ENCODE peak calls at places on chromosomes 16 and 17, in eight cellular contexts. One of them, this sample, is unnamed.

GRCh38 chr16:89268987-89269735 is 51.7 kb downstream of the ZNF778 start:
- DNase-seq in neuronal stem cell: no peak
- DNase-seq in Peyer's patch: no peak
- DNase-seq in adrenal gland: peak; percentile 85
- DNase-seq in thoracic aorta: no peak
- DNase-seq in naive thymus-derived CD4-positive, alpha-beta T cell: no peak
- DNase-seq in sigmoid colon: no peak
- DNase-seq in CD8-positive, alpha-beta T cell: no peak
- DNase-seq in this sample: no peak

GRCh38 chr17:48014603-48015037 is 23.0 kb downstream of the COPZ2 start:
- DNase-seq in neuronal stem cell: no peak
- DNase-seq in Peyer's patch: no peak
- DNase-seq in adrenal gland: no peak
- DNase-seq in thoracic aorta: no peak
- DNase-seq in naive thymus-derived CD4-positive, alpha-beta T cell: no peak
- DNase-seq in sigmoid colon: no peak
- DNase-seq in CD8-positive, alpha-beta T cell: no peak
- DNase-seq in this sample: peak; percentile 92

GRCh38 chr16:35798885-35799426 is 2339.5 kb downstream of the TP53TG3F start:
- DNase-seq in neuronal stem cell: no peak
- DNase-seq in Peyer's patch: no peak
- DNase-seq in adrenal gland: no peak
- DNase-seq in thoracic aorta: no peak
- DNase-seq in naive thymus-derived CD4-positive, alpha-beta T cell: no peak
- DNase-seq in sigmoid colon: no peak
- DNase-seq in CD8-positive, alpha-beta T cell: no peak
- DNase-seq in this sample: peak; percentile 89

GRCh38 chr16:22859925-22860324 is 46.0 kb downstream of the HS3ST2 start:
- DNase-seq in neuronal stem cell: no peak
- DNase-seq in Peyer's patch: no peak
- DNase-seq in adrenal gland: no peak
- DNase-seq in thoracic aorta: no peak
- DNase-seq in naive thymus-derived CD4-positive, alpha-beta T cell: no peak
- DNase-seq in sigmoid colon: no peak
- DNase-seq in CD8-positive, alpha-beta T cell: no peak
- DNase-seq in this sample: no peak

GRCh38 chr16:48501516-48502377 is 108.2 kb downstream of the N4BP1 start:
- DNase-seq in neuronal stem cell: no peak
- DNase-seq in Peyer's patch: no peak
- DNase-seq in adrenal gland: no peak
- DNase-seq in thoracic aorta: no peak
- DNase-seq in naive thymus-derived CD4-positive, alpha-beta T cell: no peak
- DNase-seq in sigmoid colon: peak; percentile 47
- DNase-seq in CD8-positive, alpha-beta T cell: no peak
- DNase-seq in this sample: no peak

GRCh38 chr17:37118738-37119137 is 170.0 kb downstream of the AATF start:
- DNase-seq in neuronal stem cell: no peak
- DNase-seq in Peyer's patch: no peak
- DNase-seq in adrenal gland: peak; percentile 35
- DNase-seq in thoracic aorta: no peak
- DNase-seq in naive thymus-derived CD4-positive, alpha-beta T cell: no peak
- DNase-seq in sigmoid colon: no peak
- DNase-seq in CD8-positive, alpha-beta T cell: no peak
- DNase-seq in this sample: no peak

GRCh38 chr16:48963901-48964615 is 317.6 kb downstream of the CBLN1 start:
- DNase-seq in neuronal stem cell: no peak
- DNase-seq in Peyer's patch: no peak
- DNase-seq in adrenal gland: no peak
- DNase-seq in thoracic aorta: no peak
- DNase-seq in naive thymus-derived CD4-positive, alpha-beta T cell: no peak
- DNase-seq in sigmoid colon: no peak
- DNase-seq in CD8-positive, alpha-beta T cell: no peak
- DNase-seq in this sample: no peak

GRCh38 chr16:265002-265529 is 10.7 kb downstream of the RGS11 start:
- DNase-seq in neuronal stem cell: no peak
- DNase-seq in Peyer's patch: peak; percentile 43
- DNase-seq in adrenal gland: no peak
- DNase-seq in thoracic aorta: no peak
- DNase-seq in naive thymus-derived CD4-positive, alpha-beta T cell: no peak
- DNase-seq in sigmoid colon: no peak
- DNase-seq in CD8-positive, alpha-beta T cell: no peak
- DNase-seq in this sample: no peak

GRCh38 chr16:66873685-66874055 is 6.6 kb upstream of the PDP2 start:
- DNase-seq in neuronal stem cell: no peak
- DNase-seq in Peyer's patch: no peak
- DNase-seq in adrenal gland: no peak
- DNase-seq in thoracic aorta: no peak
- DNase-seq in naive thymus-derived CD4-positive, alpha-beta T cell: no peak
- DNase-seq in sigmoid colon: no peak
- DNase-seq in CD8-positive, alpha-beta T cell: no peak
- DNase-seq in this sample: no peak

GRCh38 chr16:84699147-84699711 is 571 bp upstream of the USP10 start:
- DNase-seq in neuronal stem cell: no peak
- DNase-seq in Peyer's patch: no peak
- DNase-seq in adrenal gland: no peak
- DNase-seq in thoracic aorta: no peak
- DNase-seq in naive thymus-derived CD4-positive, alpha-beta T cell: no peak
- DNase-seq in sigmoid colon: peak; percentile 34
- DNase-seq in CD8-positive, alpha-beta T cell: no peak
- DNase-seq in this sample: peak; percentile 31

GRCh38 chr16:14285542-14286380 is 214.6 kb downstream of the MRTFB start:
- DNase-seq in neuronal stem cell: peak; percentile 97
- DNase-seq in Peyer's patch: peak; percentile 98
- DNase-seq in adrenal gland: peak; percentile 94
- DNase-seq in thoracic aorta: peak; percentile 75
- DNase-seq in naive thymus-derived CD4-positive, alpha-beta T cell: peak; percentile 95
- DNase-seq in sigmoid colon: peak; percentile 96
- DNase-seq in CD8-positive, alpha-beta T cell: peak; percentile 91
- DNase-seq in this sample: peak; percentile 92

GRCh38 chr17:60386137-60386395 is 5.9 kb downstream of the USP32 start:
- DNase-seq in neuronal stem cell: no peak
- DNase-seq in Peyer's patch: no peak
- DNase-seq in adrenal gland: no peak
- DNase-seq in thoracic aorta: no peak
- DNase-seq in naive thymus-derived CD4-positive, alpha-beta T cell: no peak
- DNase-seq in sigmoid colon: no peak
- DNase-seq in CD8-positive, alpha-beta T cell: no peak
- DNase-seq in this sample: no peak

GRCh38 chr17:44197980-44198720 is 1.5 kb downstream of the ATXN7L3 start:
- DNase-seq in neuronal stem cell: no peak
- DNase-seq in Peyer's patch: no peak
- DNase-seq in adrenal gland: no peak
- DNase-seq in thoracic aorta: no peak
- DNase-seq in naive thymus-derived CD4-positive, alpha-beta T cell: peak; percentile 76
- DNase-seq in sigmoid colon: no peak
- DNase-seq in CD8-positive, alpha-beta T cell: peak; percentile 68
- DNase-seq in this sample: no peak

GRCh38 chr17:72205801-72206200 is 85.0 kb downstream of the SOX9 start:
- DNase-seq in neuronal stem cell: no peak
- DNase-seq in Peyer's patch: no peak
- DNase-seq in adrenal gland: no peak
- DNase-seq in thoracic aorta: no peak
- DNase-seq in naive thymus-derived CD4-positive, alpha-beta T cell: no peak
- DNase-seq in sigmoid colon: no peak
- DNase-seq in CD8-positive, alpha-beta T cell: no peak
- DNase-seq in this sample: no peak

GRCh38 chr17:51372345-51373004 is 112.1 kb downstream of the UTP18 start:
- DNase-seq in neuronal stem cell: no peak
- DNase-seq in Peyer's patch: no peak
- DNase-seq in adrenal gland: peak; percentile 27
- DNase-seq in thoracic aorta: no peak
- DNase-seq in naive thymus-derived CD4-positive, alpha-beta T cell: no peak
- DNase-seq in sigmoid colon: no peak
- DNase-seq in CD8-positive, alpha-beta T cell: no peak
- DNase-seq in this sample: peak; percentile 58

GRCh38 chr16:11418506-11418905 is 73.2 kb downstream of the RMI2 start:
- DNase-seq in neuronal stem cell: no peak
- DNase-seq in Peyer's patch: no peak
- DNase-seq in adrenal gland: no peak
- DNase-seq in thoracic aorta: no peak
- DNase-seq in naive thymus-derived CD4-positive, alpha-beta T cell: no peak
- DNase-seq in sigmoid colon: no peak
- DNase-seq in CD8-positive, alpha-beta T cell: no peak
- DNase-seq in this sample: no peak

GRCh38 chr17:82756166-82756565 is 4.3 kb downstream of the TBCD start:
- DNase-seq in neuronal stem cell: no peak
- DNase-seq in Peyer's patch: no peak
- DNase-seq in adrenal gland: no peak
- DNase-seq in thoracic aorta: no peak
- DNase-seq in naive thymus-derived CD4-positive, alpha-beta T cell: no peak
- DNase-seq in sigmoid colon: no peak
- DNase-seq in CD8-positive, alpha-beta T cell: no peak
- DNase-seq in this sample: no peak
- H3K4me1 ChIP-seq in neuronal stem cell: peaks cover 9% of the 10 kb centered on the region
- H3K4me1 ChIP-seq in Peyer's patch: no peaks in the 10 kb centered on the region
- H3K4me1 ChIP-seq in adrenal gland: peaks cover 8% of the 10 kb centered on the region
- H3K4me1 ChIP-seq in thoracic aorta: peaks cover 8% of the 10 kb centered on the region
- H3K4me1 ChIP-seq in naive thymus-derived CD4-positive, alpha-beta T cell: peaks cover 8% of the 10 kb centered on the region
- H3K4me1 ChIP-seq in sigmoid colon: peaks cover 24% of the 10 kb centered on the region
- H3K4me1 ChIP-seq in CD8-positive, alpha-beta T cell: peaks cover 17% of the 10 kb centered on the region
- H3K4me1 ChIP-seq in this sample: no peaks in the 10 kb centered on the region

GRCh38 chr16:81449899-81450608 is 5.4 kb downstream of the CMIP start:
- DNase-seq in neuronal stem cell: no peak
- DNase-seq in Peyer's patch: peak; percentile 44
- DNase-seq in adrenal gland: no peak
- DNase-seq in thoracic aorta: no peak
- DNase-seq in naive thymus-derived CD4-positive, alpha-beta T cell: no peak
- DNase-seq in sigmoid colon: no peak
- DNase-seq in CD8-positive, alpha-beta T cell: no peak
- DNase-seq in this sample: no peak
- H3K4me1 ChIP-seq in neuronal stem cell: peaks cover 16% of the 10 kb centered on the region
- H3K4me1 ChIP-seq in Peyer's patch: peaks cover 15% of the 10 kb centered on the region
- H3K4me1 ChIP-seq in adrenal gland: peaks cover 42% of the 10 kb centered on the region
- H3K4me1 ChIP-seq in thoracic aorta: peaks cover 8% of the 10 kb centered on the region
- H3K4me1 ChIP-seq in naive thymus-derived CD4-positive, alpha-beta T cell: peaks cover 25% of the 10 kb centered on the region
- H3K4me1 ChIP-seq in sigmoid colon: peaks cover 60% of the 10 kb centered on the region
- H3K4me1 ChIP-seq in CD8-positive, alpha-beta T cell: peaks cover 65% of the 10 kb centered on the region
- H3K4me1 ChIP-seq in this sample: peaks cover 6% of the 10 kb centered on the region

GRCh38 chr17:78839762-78840529 is 668 bp downstream of the USP36 start:
- DNase-seq in neuronal stem cell: peak; percentile 29
- DNase-seq in Peyer's patch: peak; percentile 82
- DNase-seq in adrenal gland: peak; percentile 61
- DNase-seq in thoracic aorta: no peak
- DNase-seq in naive thymus-derived CD4-positive, alpha-beta T cell: peak; percentile 56
- DNase-seq in sigmoid colon: peak; percentile 79
- DNase-seq in CD8-positive, alpha-beta T cell: peak; percentile 52
- DNase-seq in this sample: peak; percentile 28
- H3K4me1 ChIP-seq in neuronal stem cell: peaks cover 11% of the 10 kb centered on the region
- H3K4me1 ChIP-seq in Peyer's patch: no peaks in the 10 kb centered on the region
- H3K4me1 ChIP-seq in adrenal gland: peaks cover 10% of the 10 kb centered on the region
- H3K4me1 ChIP-seq in thoracic aorta: peaks cover 6% of the 10 kb centered on the region
- H3K4me1 ChIP-seq in naive thymus-derived CD4-positive, alpha-beta T cell: peaks cover 18% of the 10 kb centered on the region
- H3K4me1 ChIP-seq in sigmoid colon: peaks cover 26% of the 10 kb centered on the region
- H3K4me1 ChIP-seq in CD8-positive, alpha-beta T cell: peaks cover 32% of the 10 kb centered on the region
- H3K4me1 ChIP-seq in this sample: no peaks in the 10 kb centered on the region

GRCh38 chr16:68237243-68238028 is 1.5 kb upstream of the ESRP2 start:
- DNase-seq in neuronal stem cell: peak; percentile 98
- DNase-seq in Peyer's patch: peak; percentile 99
- DNase-seq in adrenal gland: peak; percentile 99
- DNase-seq in thoracic aorta: peak; percentile 93
- DNase-seq in naive thymus-derived CD4-positive, alpha-beta T cell: peak; percentile 84
- DNase-seq in sigmoid colon: peak; percentile 99
- DNase-seq in CD8-positive, alpha-beta T cell: peak; percentile 84
- DNase-seq in this sample: peak; percentile 98
- H3K4me1 ChIP-seq in neuronal stem cell: peaks cover 9% of the 10 kb centered on the region
- H3K4me1 ChIP-seq in Peyer's patch: no peaks in the 10 kb centered on the region
- H3K4me1 ChIP-seq in adrenal gland: peaks cover 5% of the 10 kb centered on the region
- H3K4me1 ChIP-seq in thoracic aorta: peaks cover 8% of the 10 kb centered on the region
- H3K4me1 ChIP-seq in naive thymus-derived CD4-positive, alpha-beta T cell: peaks cover 6% of the 10 kb centered on the region
- H3K4me1 ChIP-seq in sigmoid colon: peaks cover 37% of the 10 kb centered on the region
- H3K4me1 ChIP-seq in CD8-positive, alpha-beta T cell: peaks cover 32% of the 10 kb centered on the region
- H3K4me1 ChIP-seq in this sample: no peaks in the 10 kb centered on the region

DNA sequence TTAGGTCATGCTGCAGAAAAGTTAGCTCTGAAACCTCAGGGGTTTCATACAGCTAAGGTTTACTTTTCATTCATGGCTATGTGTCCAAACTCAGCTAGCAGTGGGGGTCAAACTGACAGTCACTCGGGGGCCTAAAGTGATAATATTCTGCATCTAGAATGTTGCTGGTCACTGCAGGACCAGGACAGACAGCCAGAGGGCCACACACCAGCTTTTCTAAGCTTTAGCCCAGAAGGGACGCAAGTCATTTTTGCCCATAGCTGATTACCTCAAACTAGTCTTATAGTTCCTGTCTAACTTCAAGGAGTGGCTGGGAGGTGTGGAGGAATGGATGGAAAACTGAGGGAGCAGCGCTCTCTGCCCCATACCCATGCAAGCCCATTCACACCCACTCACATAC is 163.0 kb upstream of the NLRP1 start:
- DNase-seq in neuronal stem cell: no peak
- DNase-seq in Peyer's patch: no peak
- DNase-seq in adrenal gland: no peak
- DNase-seq in thoracic aorta: no peak
- DNase-seq in naive thymus-derived CD4-positive, alpha-beta T cell: no peak
- DNase-seq in sigmoid colon: no peak
- DNase-seq in CD8-positive, alpha-beta T cell: no peak
- DNase-seq in this sample: no peak
- H3K4me1 ChIP-seq in neuronal stem cell: no peaks in the 10 kb centered on the region
- H3K4me1 ChIP-seq in Peyer's patch: no peaks in the 10 kb centered on the region
- H3K4me1 ChIP-seq in adrenal gland: no peaks in the 10 kb centered on the region
- H3K4me1 ChIP-seq in thoracic aorta: no peaks in the 10 kb centered on the region
- H3K4me1 ChIP-seq in naive thymus-derived CD4-positive, alpha-beta T cell: no peaks in the 10 kb centered on the region
- H3K4me1 ChIP-seq in sigmoid colon: no peaks in the 10 kb centered on the region
- H3K4me1 ChIP-seq in CD8-positive, alpha-beta T cell: no peaks in the 10 kb centered on the region
- H3K4me1 ChIP-seq in this sample: no peaks in the 10 kb centered on the region

DNA sequence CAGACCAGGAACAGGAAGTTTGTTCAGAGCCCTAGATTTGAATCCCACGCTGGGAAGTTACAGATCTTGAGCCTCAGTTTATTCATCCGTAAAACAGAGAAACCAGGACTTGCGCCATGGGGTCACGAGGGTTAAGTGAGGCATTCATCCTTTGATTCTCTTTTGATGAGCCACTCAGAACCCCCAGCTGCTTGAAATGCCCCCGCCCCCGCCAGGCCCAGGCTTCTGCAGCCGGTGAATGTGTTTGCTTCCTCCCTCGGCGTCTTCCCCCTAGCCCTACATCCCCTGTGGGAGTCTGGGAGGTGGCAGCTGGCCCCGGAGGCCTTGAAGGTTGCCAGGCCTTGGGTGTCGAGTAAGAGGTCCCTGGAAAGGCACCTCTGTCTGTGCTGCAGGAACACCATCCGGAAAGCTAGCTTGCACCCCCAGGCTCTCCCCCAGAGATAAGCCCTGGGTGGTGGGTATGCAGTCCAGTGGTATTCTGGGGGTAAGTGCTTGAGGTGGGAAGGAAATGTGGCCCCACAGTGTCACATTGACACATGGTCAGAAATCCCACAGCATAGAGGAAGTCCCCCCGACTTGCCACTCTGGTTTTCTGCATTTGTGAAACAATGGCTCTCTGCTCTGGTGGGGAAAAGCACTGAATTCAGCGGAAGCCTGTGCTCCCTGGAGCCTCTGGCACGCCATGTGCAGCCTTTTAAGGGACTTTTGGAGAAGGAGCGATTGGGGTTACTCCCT is 14.9 kb downstream of the IRF8 start:
- DNase-seq in neuronal stem cell: no peak
- DNase-seq in Peyer's patch: no peak
- DNase-seq in adrenal gland: no peak
- DNase-seq in thoracic aorta: no peak
- DNase-seq in naive thymus-derived CD4-positive, alpha-beta T cell: no peak
- DNase-seq in sigmoid colon: no peak
- DNase-seq in CD8-positive, alpha-beta T cell: no peak
- DNase-seq in this sample: no peak
- H3K4me1 ChIP-seq in neuronal stem cell: no peaks in the 10 kb centered on the region
- H3K4me1 ChIP-seq in Peyer's patch: peaks cover 3% of the 10 kb centered on the region
- H3K4me1 ChIP-seq in adrenal gland: peaks cover 7% of the 10 kb centered on the region
- H3K4me1 ChIP-seq in thoracic aorta: no peaks in the 10 kb centered on the region
- H3K4me1 ChIP-seq in naive thymus-derived CD4-positive, alpha-beta T cell: no peaks in the 10 kb centered on the region
- H3K4me1 ChIP-seq in sigmoid colon: peaks cover 13% of the 10 kb centered on the region
- H3K4me1 ChIP-seq in CD8-positive, alpha-beta T cell: no peaks in the 10 kb centered on the region
- H3K4me1 ChIP-seq in this sample: no peaks in the 10 kb centered on the region

GRCh38 chr16:73041644-73042043 is 6.3 kb downstream of the ZFHX3 start:
- DNase-seq in neuronal stem cell: no peak
- DNase-seq in Peyer's patch: no peak
- DNase-seq in adrenal gland: no peak
- DNase-seq in thoracic aorta: no peak
- DNase-seq in naive thymus-derived CD4-positive, alpha-beta T cell: no peak
- DNase-seq in sigmoid colon: no peak
- DNase-seq in CD8-positive, alpha-beta T cell: no peak
- DNase-seq in this sample: no peak
- H3K4me1 ChIP-seq in neuronal stem cell: peaks cover 60% of the 10 kb centered on the region
- H3K4me1 ChIP-seq in Peyer's patch: no peaks in the 10 kb centered on the region
- H3K4me1 ChIP-seq in adrenal gland: peaks cover 21% of the 10 kb centered on the region
- H3K4me1 ChIP-seq in thoracic aorta: peaks cover 77% of the 10 kb centered on the region
- H3K4me1 ChIP-seq in naive thymus-derived CD4-positive, alpha-beta T cell: no peaks in the 10 kb centered on the region
- H3K4me1 ChIP-seq in sigmoid colon: peaks cover 97% of the 10 kb centered on the region
- H3K4me1 ChIP-seq in CD8-positive, alpha-beta T cell: no peaks in the 10 kb centered on the region
- H3K4me1 ChIP-seq in this sample: peaks cover 35% of the 10 kb centered on the region